ENCODE peak calls at places on chromosome 16, in seven cellular contexts. One of them, this sample, is unnamed.

GRCh38 chr16:31874354-31875111 is 926 bp downstream of the ZNF267 start:
- DNase-seq in activated naive CD8-positive, alpha-beta T cell treated with anti-CD3 and anti-CD28 coated beads, Interleukin-2, amount 50 U/mL, for 24 hours: peak; percentile 53
- DNase-seq in nucleus accumbens: no peak
- DNase-seq in HTR-8/SVneo: no peak
- DNase-seq in neural crest cell: no peak
- DNase-seq in HCT116: no peak
- DNase-seq in SK-N-SH: peak; percentile 38
- DNase-seq in this sample: no peak

GRCh38 chr16:70290949-70291519 is 1.7 kb upstream of the AARS1 start:
- DNase-seq in neural crest cell: no peak
- DNase-seq in SK-N-SH: no peak
- DNase-seq in HTR-8/SVneo: no peak
- DNase-seq in nucleus accumbens: no peak
- DNase-seq in activated naive CD8-positive, alpha-beta T cell treated with anti-CD3 and anti-CD28 coated beads, Interleukin-2, amount 50 U/mL, for 24 hours: no peak
- DNase-seq in HCT116: no peak
- DNase-seq in this sample: no peak

GRCh38 chr16:58026705-58027340 is 1.3 kb downstream of the MMP15 start:
- DNase-seq in HTR-8/SVneo: no peak
- DNase-seq in activated naive CD8-positive, alpha-beta T cell treated with anti-CD3 and anti-CD28 coated beads, Interleukin-2, amount 50 U/mL, for 24 hours: peak; percentile 13
- DNase-seq in SK-N-SH: peak; percentile 72
- DNase-seq in neural crest cell: peak; percentile 33
- DNase-seq in nucleus accumbens: no peak
- DNase-seq in HCT116: no peak
- DNase-seq in this sample: no peak

GRCh38 chr16:66001432-66001831 is 365.1 kb upstream of the CDH5 start:
- DNase-seq in SK-N-SH: no peak
- DNase-seq in HCT116: no peak
- DNase-seq in HTR-8/SVneo: no peak
- DNase-seq in nucleus accumbens: no peak
- DNase-seq in activated naive CD8-positive, alpha-beta T cell treated with anti-CD3 and anti-CD28 coated beads, Interleukin-2, amount 50 U/mL, for 24 hours: no peak
- DNase-seq in neural crest cell: no peak
- DNase-seq in this sample: no peak

GRCh38 chr16:78746718-78747117 is 647.3 kb downstream of the WWOX start:
- DNase-seq in activated naive CD8-positive, alpha-beta T cell treated with anti-CD3 and anti-CD28 coated beads, Interleukin-2, amount 50 U/mL, for 24 hours: no peak
- DNase-seq in HCT116: no peak
- DNase-seq in nucleus accumbens: no peak
- DNase-seq in HTR-8/SVneo: no peak
- DNase-seq in SK-N-SH: no peak
- DNase-seq in neural crest cell: no peak
- DNase-seq in this sample: no peak

GRCh38 chr16:2473425-2473926 is 1.5 kb upstream of the TBC1D24 start:
- DNase-seq in HCT116: no peak
- DNase-seq in nucleus accumbens: no peak
- DNase-seq in activated naive CD8-positive, alpha-beta T cell treated with anti-CD3 and anti-CD28 coated beads, Interleukin-2, amount 50 U/mL, for 24 hours: peak; percentile 41
- DNase-seq in HTR-8/SVneo: no peak
- DNase-seq in neural crest cell: no peak
- DNase-seq in SK-N-SH: peak; percentile 74
- DNase-seq in this sample: no peak

GRCh38 chr16:9787717-9788116 is 394.5 kb downstream of the GRIN2A start:
- DNase-seq in neural crest cell: no peak
- DNase-seq in activated naive CD8-positive, alpha-beta T cell treated with anti-CD3 and anti-CD28 coated beads, Interleukin-2, amount 50 U/mL, for 24 hours: no peak
- DNase-seq in HTR-8/SVneo: no peak
- DNase-seq in HCT116: no peak
- DNase-seq in nucleus accumbens: no peak
- DNase-seq in SK-N-SH: no peak
- DNase-seq in this sample: no peak

GRCh38 chr16:29988346-29989075 is 6.9 kb downstream of the HIRIP3 start:
- DNase-seq in activated naive CD8-positive, alpha-beta T cell treated with anti-CD3 and anti-CD28 coated beads, Interleukin-2, amount 50 U/mL, for 24 hours: no peak
- DNase-seq in nucleus accumbens: no peak
- DNase-seq in SK-N-SH: no peak
- DNase-seq in HTR-8/SVneo: no peak
- DNase-seq in neural crest cell: no peak
- DNase-seq in HCT116: no peak
- DNase-seq in this sample: no peak

GRCh38 chr16:89722392-89723278 is 1.3 kb downstream of the ZNF276 start:
- DNase-seq in activated naive CD8-positive, alpha-beta T cell treated with anti-CD3 and anti-CD28 coated beads, Interleukin-2, amount 50 U/mL, for 24 hours: peak; percentile 70
- DNase-seq in SK-N-SH: no peak
- DNase-seq in nucleus accumbens: peak; percentile 39
- DNase-seq in neural crest cell: no peak
- DNase-seq in HCT116: peak; percentile 56
- DNase-seq in HTR-8/SVneo: no peak
- DNase-seq in this sample: peak; percentile 58

GRCh38 chr16:56848955-56849689 is 15.9 kb upstream of the SLC12A3 start:
- DNase-seq in HTR-8/SVneo: no peak
- DNase-seq in SK-N-SH: no peak
- DNase-seq in HCT116: no peak
- DNase-seq in activated naive CD8-positive, alpha-beta T cell treated with anti-CD3 and anti-CD28 coated beads, Interleukin-2, amount 50 U/mL, for 24 hours: no peak
- DNase-seq in neural crest cell: no peak
- DNase-seq in nucleus accumbens: peak; percentile 37
- DNase-seq in this sample: no peak

GRCh38 chr16:64085291-64085690 is 1036.6 kb downstream of the CDH11 start:
- DNase-seq in SK-N-SH: no peak
- DNase-seq in neural crest cell: no peak
- DNase-seq in activated naive CD8-positive, alpha-beta T cell treated with anti-CD3 and anti-CD28 coated beads, Interleukin-2, amount 50 U/mL, for 24 hours: no peak
- DNase-seq in nucleus accumbens: no peak
- DNase-seq in HTR-8/SVneo: no peak
- DNase-seq in HCT116: no peak
- DNase-seq in this sample: no peak

GRCh38 chr16:90077757-90078593 is 844 bp upstream of the PRDM7 start:
- DNase-seq in activated naive CD8-positive, alpha-beta T cell treated with anti-CD3 and anti-CD28 coated beads, Interleukin-2, amount 50 U/mL, for 24 hours: no peak
- DNase-seq in nucleus accumbens: no peak
- DNase-seq in neural crest cell: no peak
- DNase-seq in SK-N-SH: peak; percentile 14
- DNase-seq in HTR-8/SVneo: no peak
- DNase-seq in HCT116: no peak
- DNase-seq in this sample: peak; percentile 59

GRCh38 chr16:58022601-58023371 is 2.8 kb upstream of the MMP15 start:
- DNase-seq in neural crest cell: no peak
- DNase-seq in nucleus accumbens: peak; percentile 57
- DNase-seq in HTR-8/SVneo: no peak
- DNase-seq in HCT116: no peak
- DNase-seq in SK-N-SH: peak; percentile 78
- DNase-seq in activated naive CD8-positive, alpha-beta T cell treated with anti-CD3 and anti-CD28 coated beads, Interleukin-2, amount 50 U/mL, for 24 hours: no peak
- DNase-seq in this sample: peak; percentile 53

GRCh38 chr16:88714420-88715302 is 8.4 kb downstream of the CTU2 start:
- DNase-seq in HCT116: no peak
- DNase-seq in activated naive CD8-positive, alpha-beta T cell treated with anti-CD3 and anti-CD28 coated beads, Interleukin-2, amount 50 U/mL, for 24 hours: no peak
- DNase-seq in HTR-8/SVneo: no peak
- DNase-seq in nucleus accumbens: no peak
- DNase-seq in neural crest cell: no peak
- DNase-seq in SK-N-SH: no peak
- DNase-seq in this sample: no peak

GRCh38 chr16:85333337-85333736 is 221.1 kb upstream of the CIBAR2 start:
- DNase-seq in SK-N-SH: no peak
- DNase-seq in nucleus accumbens: no peak
- DNase-seq in HTR-8/SVneo: no peak
- DNase-seq in activated naive CD8-positive, alpha-beta T cell treated with anti-CD3 and anti-CD28 coated beads, Interleukin-2, amount 50 U/mL, for 24 hours: no peak
- DNase-seq in neural crest cell: no peak
- DNase-seq in HCT116: no peak
- DNase-seq in this sample: no peak

GRCh38 chr16:24364596-24364995 is 108.5 kb downstream of the CACNG3 start:
- DNase-seq in SK-N-SH: no peak
- DNase-seq in activated naive CD8-positive, alpha-beta T cell treated with anti-CD3 and anti-CD28 coated beads, Interleukin-2, amount 50 U/mL, for 24 hours: no peak
- DNase-seq in HCT116: no peak
- DNase-seq in HTR-8/SVneo: no peak
- DNase-seq in nucleus accumbens: no peak
- DNase-seq in neural crest cell: no peak
- DNase-seq in this sample: no peak

GRCh38 chr16:68655806-68656205 is 10.7 kb downstream of the CDH3 start:
- DNase-seq in HCT116: no peak
- DNase-seq in activated naive CD8-positive, alpha-beta T cell treated with anti-CD3 and anti-CD28 coated beads, Interleukin-2, amount 50 U/mL, for 24 hours: no peak
- DNase-seq in HTR-8/SVneo: no peak
- DNase-seq in nucleus accumbens: no peak
- DNase-seq in SK-N-SH: no peak
- DNase-seq in neural crest cell: no peak
- DNase-seq in this sample: no peak

GRCh38 chr16:49550666-49551065 is 177.1 kb downstream of the C16orf78 start:
- DNase-seq in SK-N-SH: no peak
- DNase-seq in activated naive CD8-positive, alpha-beta T cell treated with anti-CD3 and anti-CD28 coated beads, Interleukin-2, amount 50 U/mL, for 24 hours: no peak
- DNase-seq in nucleus accumbens: no peak
- DNase-seq in HCT116: no peak
- DNase-seq in neural crest cell: no peak
- DNase-seq in HTR-8/SVneo: no peak
- DNase-seq in this sample: no peak

GRCh38 chr16:55478827-55479559 is at the start of gene MMP2:
- DNase-seq in HCT116: no peak
- DNase-seq in activated naive CD8-positive, alpha-beta T cell treated with anti-CD3 and anti-CD28 coated beads, Interleukin-2, amount 50 U/mL, for 24 hours: no peak
- DNase-seq in HTR-8/SVneo: no peak
- DNase-seq in nucleus accumbens: no peak
- DNase-seq in neural crest cell: peak; percentile 62
- DNase-seq in SK-N-SH: peak; percentile 96
- DNase-seq in this sample: peak; percentile 19

GRCh38 chr16:72300892-72301291 is 128.9 kb upstream of the PMFBP1 start:
- DNase-seq in neural crest cell: no peak
- DNase-seq in nucleus accumbens: no peak
- DNase-seq in HTR-8/SVneo: no peak
- DNase-seq in SK-N-SH: peak; percentile 7
- DNase-seq in activated naive CD8-positive, alpha-beta T cell treated with anti-CD3 and anti-CD28 coated beads, Interleukin-2, amount 50 U/mL, for 24 hours: no peak
- DNase-seq in HCT116: no peak
- DNase-seq in this sample: no peak

GRCh38 chr16:49378816-49379215 is 5.2 kb downstream of the C16orf78 start:
- DNase-seq in HCT116: no peak
- DNase-seq in nucleus accumbens: no peak
- DNase-seq in HTR-8/SVneo: no peak
- DNase-seq in SK-N-SH: no peak
- DNase-seq in neural crest cell: no peak
- DNase-seq in activated naive CD8-positive, alpha-beta T cell treated with anti-CD3 and anti-CD28 coated beads, Interleukin-2, amount 50 U/mL, for 24 hours: no peak
- DNase-seq in this sample: no peak

GRCh38 chr16:72985148-72985882 is 62.6 kb downstream of the ZFHX3 start:
- DNase-seq in activated naive CD8-positive, alpha-beta T cell treated with anti-CD3 and anti-CD28 coated beads, Interleukin-2, amount 50 U/mL, for 24 hours: no peak
- DNase-seq in HCT116: no peak
- DNase-seq in nucleus accumbens: no peak
- DNase-seq in neural crest cell: no peak
- DNase-seq in SK-N-SH: no peak
- DNase-seq in HTR-8/SVneo: no peak
- DNase-seq in this sample: no peak

GRCh38 chr16:12976491-12976890 is 75.1 kb downstream of the SHISA9 start:
- DNase-seq in nucleus accumbens: no peak
- DNase-seq in SK-N-SH: no peak
- DNase-seq in HTR-8/SVneo: no peak
- DNase-seq in HCT116: no peak
- DNase-seq in activated naive CD8-positive, alpha-beta T cell treated with anti-CD3 and anti-CD28 coated beads, Interleukin-2, amount 50 U/mL, for 24 hours: no peak
- DNase-seq in neural crest cell: no peak
- DNase-seq in this sample: no peak

GRCh38 chr16:17296412-17296811 is 174.3 kb downstream of the XYLT1 start:
- DNase-seq in HTR-8/SVneo: no peak
- DNase-seq in SK-N-SH: peak; percentile 85
- DNase-seq in nucleus accumbens: no peak
- DNase-seq in HCT116: no peak
- DNase-seq in neural crest cell: no peak
- DNase-seq in activated naive CD8-positive, alpha-beta T cell treated with anti-CD3 and anti-CD28 coated beads, Interleukin-2, amount 50 U/mL, for 24 hours: no peak
- DNase-seq in this sample: no peak

GRCh38 chr16:60120586-60120985 is 1386.5 kb upstream of the GOT2 start:
- DNase-seq in HTR-8/SVneo: no peak
- DNase-seq in nucleus accumbens: no peak
- DNase-seq in neural crest cell: no peak
- DNase-seq in HCT116: no peak
- DNase-seq in activated naive CD8-positive, alpha-beta T cell treated with anti-CD3 and anti-CD28 coated beads, Interleukin-2, amount 50 U/mL, for 24 hours: no peak
- DNase-seq in SK-N-SH: no peak
- DNase-seq in this sample: no peak

GRCh38 chr16:81321039-81321438 is 6.3 kb downstream of the GAN start:
- DNase-seq in nucleus accumbens: no peak
- DNase-seq in neural crest cell: no peak
- DNase-seq in SK-N-SH: no peak
- DNase-seq in activated naive CD8-positive, alpha-beta T cell treated with anti-CD3 and anti-CD28 coated beads, Interleukin-2, amount 50 U/mL, for 24 hours: no peak
- DNase-seq in HCT116: no peak
- DNase-seq in HTR-8/SVneo: no peak
- DNase-seq in this sample: no peak

GRCh38 chr16:13351222-13351621 is 449.8 kb downstream of the SHISA9 start:
- DNase-seq in neural crest cell: no peak
- DNase-seq in SK-N-SH: no peak
- DNase-seq in HCT116: no peak
- DNase-seq in activated naive CD8-positive, alpha-beta T cell treated with anti-CD3 and anti-CD28 coated beads, Interleukin-2, amount 50 U/mL, for 24 hours: no peak
- DNase-seq in HTR-8/SVneo: no peak
- DNase-seq in nucleus accumbens: no peak
- DNase-seq in this sample: no peak

GRCh38 chr16:80670170-80670865 is 129.5 kb downstream of the DYNLRB2 start:
- DNase-seq in activated naive CD8-positive, alpha-beta T cell treated with anti-CD3 and anti-CD28 coated beads, Interleukin-2, amount 50 U/mL, for 24 hours: peak; percentile 26
- DNase-seq in HCT116: no peak
- DNase-seq in HTR-8/SVneo: no peak
- DNase-seq in nucleus accumbens: no peak
- DNase-seq in SK-N-SH: no peak
- DNase-seq in neural crest cell: no peak
- DNase-seq in this sample: no peak

GRCh38 chr16:52499061-52499460 is 47.9 kb downstream of the TOX3 start:
- DNase-seq in HTR-8/SVneo: no peak
- DNase-seq in SK-N-SH: no peak
- DNase-seq in activated naive CD8-positive, alpha-beta T cell treated with anti-CD3 and anti-CD28 coated beads, Interleukin-2, amount 50 U/mL, for 24 hours: no peak
- DNase-seq in HCT116: no peak
- DNase-seq in nucleus accumbens: no peak
- DNase-seq in neural crest cell: no peak
- DNase-seq in this sample: no peak

GRCh38 chr16:9068886-9069285 is 22.6 kb upstream of the HAPSTR1 start:
- DNase-seq in SK-N-SH: no peak
- DNase-seq in neural crest cell: no peak
- DNase-seq in nucleus accumbens: no peak
- DNase-seq in activated naive CD8-positive, alpha-beta T cell treated with anti-CD3 and anti-CD28 coated beads, Interleukin-2, amount 50 U/mL, for 24 hours: no peak
- DNase-seq in HTR-8/SVneo: no peak
- DNase-seq in HCT116: no peak
- DNase-seq in this sample: no peak

GRCh38 chr16:84266451-84266850 is 26.6 kb upstream of the KCNG4 start:
- DNase-seq in SK-N-SH: peak; percentile 85
- DNase-seq in activated naive CD8-positive, alpha-beta T cell treated with anti-CD3 and anti-CD28 coated beads, Interleukin-2, amount 50 U/mL, for 24 hours: peak; percentile 3
- DNase-seq in neural crest cell: peak; percentile 54
- DNase-seq in nucleus accumbens: peak; percentile 79
- DNase-seq in HTR-8/SVneo: peak; percentile 69
- DNase-seq in HCT116: peak; percentile 93
- DNase-seq in this sample: peak; percentile 30